ENCODE peak calls at places on chromosomes 3 and 15, in six cellular contexts. G is activated CD8-positive, alpha-beta memory T cell treated with anti-CD3 and anti-CD28 coated beads, Interleukin-2, amount 50 U/mL, for 48 hours; H is T-helper 1 cell; Q is effector memory CD8-positive, alpha-beta T cell; T is amygdala; U is mesothelial cell of epicardium. N is an unnamed sample.

GRCh38 chr3:13825317-13825590 is 54.6 kb downstream of the WNT7A start:
- DNase-seq in G (no peak), H (no peak), Q (no peak), T (no peak), U (no peak), N (no peak)

GRCh38 chr15:62524848-62525247 is 359.8 kb upstream of the C2CD4B start:
- DNase-seq in G (no peak), H (no peak), Q (no peak), T (no peak), U (no peak), N (peak)

GRCh38 chr3:10226293-10226692 is 22.0 kb upstream of the TATDN2 start:
- DNase-seq in G (no peak), H (no peak), Q (no peak), T (no peak), U (no peak), N (no peak)

GRCh38 chr3:31732548-31732947 is 199.8 kb downstream of the STT3B start:
- DNase-seq in G (no peak), H (no peak), Q (no peak), T (no peak), U (no peak), N (no peak)

GRCh38 chr3:39408493-39409372 is 2.2 kb downstream of the RPSA start:
- DNase-seq in G (no peak), H (no peak), Q (no peak), T (no peak), U (no peak), N (no peak)

GRCh38 chr15:50181983-50182232 is at the start of gene SLC27A2:
- DNase-seq in G (no peak), H (no peak), Q (no peak), T (no peak), U (no peak), N (peak)

GRCh38 chr3:85081191-85081895 is 122.6 kb downstream of the CADM2 start:
- DNase-seq in G (no peak), H (no peak), Q (no peak), T (peak), U (no peak), N (no peak)

GRCh38 chr3:170641510-170642236 is 55.8 kb upstream of the SLC7A14 start:
- DNase-seq in G (no peak), H (no peak), Q (no peak), T (no peak), U (no peak), N (no peak)

GRCh38 chr3:184305577-184305976 is 6.5 kb downstream of the PSMD2 start:
- DNase-seq in G (no peak), H (no peak), Q (no peak), T (no peak), U (no peak), N (no peak)